ENCODE peak calls at places on chromosomes 6 and 20, in five cellular contexts. Z is IMR-90, W is H9, O is neuronal stem cell, C is H1. X is an unnamed sample.

GRCh38 chr6:137157601-137158000 is 15.8 kb downstream of the IL22RA2 start:
- DNase-seq in O (no peak), W (no peak), Z (no peak), C (no peak), X (no peak)

GRCh38 chr6:88653936-88654335 is 309.5 kb downstream of the RNGTT start:
- DNase-seq in O (no peak), C (no peak), W (no peak), Z (peak), X (no peak)

GRCh38 chr6:95321106-95321505 is 256.2 kb upstream of the MANEA start:
- DNase-seq in W (no peak), O (no peak), Z (peak), C (no peak), X (no peak)

GRCh38 chr6:150380256-150380655 is 11.4 kb downstream of the IYD start:
- DNase-seq in W (no peak), C (no peak), O (no peak), Z (no peak), X (no peak)

GRCh38 chr6:36755435-36756348 is 58.1 kb downstream of the RAB44 start:
- DNase-seq in W (no peak), Z (peak), O (no peak), C (no peak), X (peak)

GRCh38 chr6:45668705-45669104 is 291.0 kb upstream of the SUPT3H start:
- DNase-seq in O (no peak), W (no peak), Z (no peak), C (no peak), X (no peak)

GRCh38 chr6:107658920-107659879 is 164.9 kb downstream of the SCML4 start:
- DNase-seq in Z (peak), O (no peak), W (no peak), C (no peak), X (peak)

GRCh38 chr20:60486345-60486744 is 528.1 kb downstream of the CDH26 start:
- DNase-seq in W (no peak), Z (no peak), C (no peak), O (no peak), X (no peak)

GRCh38 chr6:167401525-167402194 is 76.8 kb downstream of the TTLL2 start:
- DNase-seq in Z (no peak), C (peak), W (peak), O (no peak), X (no peak)

GRCh38 chr6:21522007-21522758 is 71.4 kb upstream of the SOX4 start:
- DNase-seq in C (no peak), O (no peak), Z (no peak), W (no peak), X (no peak)

GRCh38 chr20:61762886-61763739 is 302.6 kb downstream of the TAF4 start:
- DNase-seq in C (no peak), Z (no peak), W (no peak), O (no peak), X (no peak)

GRCh38 chr6:6686748-6687601 is 98.5 kb downstream of the LY86 start:
- DNase-seq in C (peak), O (peak), W (peak), Z (no peak), X (peak)

GRCh38 chr20:46485431-46485830 is 27.9 kb downstream of the ZNF334 start:
- DNase-seq in W (no peak), Z (no peak), O (no peak), C (no peak), X (no peak)

GRCh38 chr6:65014006-65014405 is 693.0 kb downstream of the EYS start:
- DNase-seq in O (no peak), Z (no peak), C (no peak), W (no peak), X (no peak)

GRCh38 chr20:61317966-61318520 is 66.0 kb downstream of the CDH4 start:
- DNase-seq in Z (no peak), W (no peak), O (no peak), C (no peak), X (no peak)

GRCh38 chr6:99348823-99349619 is 453 bp downstream of the FAXC start:
- DNase-seq in W (peak), C (peak), O (peak), Z (peak), X (peak)
- H2BK15ac ChIP-seq in W (no peak), C (peak), O (peak), Z (no peak), X (no peak)

GRCh38 chr6:7696061-7696460 is 29.8 kb upstream of the BMP6 start:
- DNase-seq in C (no peak), W (no peak), O (no peak), Z (no peak), X (no peak)

GRCh38 chr6:7693827-7694226 is 32.1 kb upstream of the BMP6 start:
- DNase-seq in O (no peak), W (no peak), Z (no peak), C (no peak), X (no peak)

GRCh38 chr6:7691021-7691420 is 34.9 kb upstream of the BMP6 start:
- DNase-seq in C (no peak), O (no peak), W (no peak), Z (no peak), X (no peak)

GRCh38 chr6:7692453-7692784 is 33.5 kb upstream of the BMP6 start:
- DNase-seq in Z (no peak), O (no peak), W (no peak), C (no peak), X (no peak)

DNA sequence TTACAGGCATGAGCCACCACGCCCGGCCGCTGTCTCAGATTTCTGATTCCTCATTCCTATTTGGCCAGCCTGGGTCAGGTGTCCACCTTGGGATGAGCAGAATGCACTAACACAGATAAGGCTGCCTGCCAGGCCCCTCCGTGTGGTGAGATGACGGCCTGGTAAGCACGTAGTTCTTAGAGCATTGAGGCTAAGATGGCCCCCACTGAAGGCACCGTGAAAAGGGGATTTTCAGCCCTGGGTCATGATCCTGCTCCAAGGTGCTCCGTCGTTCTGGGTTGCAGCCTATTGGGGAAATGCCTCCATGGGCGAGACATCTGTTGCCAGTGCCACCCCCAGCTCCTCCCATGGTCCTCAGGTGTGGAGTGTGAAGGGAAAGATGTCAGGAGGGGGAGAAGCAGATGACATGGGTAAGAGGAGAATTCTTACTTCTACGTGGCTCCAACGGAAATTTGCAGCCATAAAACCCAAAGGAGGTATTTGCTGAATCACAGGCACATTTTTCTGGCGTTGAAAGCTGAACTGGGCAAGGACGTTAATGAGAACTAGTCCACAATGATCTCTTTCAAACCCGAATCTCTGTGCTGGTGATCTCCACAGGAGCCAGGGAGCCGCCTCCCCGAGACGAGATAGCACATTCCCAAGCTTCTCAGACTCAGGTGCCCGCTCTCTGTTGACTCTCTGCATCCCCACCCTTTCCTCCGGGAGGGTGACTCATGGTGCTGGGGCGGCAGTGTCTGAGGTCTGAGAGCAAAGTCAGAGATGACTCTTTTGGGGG is 34.0 kb upstream of the BMP6 start:
- DNase-seq in W (peak), C (no peak), Z (peak), O (no peak), X (peak)
- H2BK5ac ChIP-seq in W (no peak), C (no peak), Z (no peak), O (no peak), X (no peak)

DNA sequence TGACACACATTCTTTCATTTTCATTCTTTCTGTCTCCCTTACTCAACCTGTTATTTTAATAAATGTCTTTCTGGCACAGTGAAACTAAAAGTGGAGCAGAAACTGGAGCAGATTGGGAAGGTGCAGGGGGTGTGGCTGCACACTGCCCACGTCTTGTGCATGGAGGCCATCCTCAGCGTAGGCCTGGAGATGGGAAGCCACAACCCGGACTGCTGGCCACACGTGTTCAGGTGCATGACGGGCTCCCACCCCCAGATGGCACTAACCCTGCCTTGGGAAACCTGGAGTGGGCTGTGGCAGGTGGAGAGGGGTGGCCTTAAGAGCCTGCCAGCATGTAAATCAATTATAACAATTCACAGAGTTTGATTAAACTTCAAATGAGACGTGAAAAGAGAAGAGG is 71.4 kb upstream of the PBOV1 start:
- DNase-seq in C (no peak), Z (no peak), O (no peak), W (peak), X (no peak)
- H3K4ac ChIP-seq in C (no peak), Z (peak), O (no peak), W (no peak), X (no peak)

GRCh38 chr6:156658186-156658585 is 119.0 kb upstream of the ARID1B start:
- DNase-seq in O (no peak), C (no peak), W (no peak), Z (peak), X (no peak)
- H2BK15ac ChIP-seq in O (no peak), C (no peak), W (no peak), Z (no peak), X (no peak)

DNA sequence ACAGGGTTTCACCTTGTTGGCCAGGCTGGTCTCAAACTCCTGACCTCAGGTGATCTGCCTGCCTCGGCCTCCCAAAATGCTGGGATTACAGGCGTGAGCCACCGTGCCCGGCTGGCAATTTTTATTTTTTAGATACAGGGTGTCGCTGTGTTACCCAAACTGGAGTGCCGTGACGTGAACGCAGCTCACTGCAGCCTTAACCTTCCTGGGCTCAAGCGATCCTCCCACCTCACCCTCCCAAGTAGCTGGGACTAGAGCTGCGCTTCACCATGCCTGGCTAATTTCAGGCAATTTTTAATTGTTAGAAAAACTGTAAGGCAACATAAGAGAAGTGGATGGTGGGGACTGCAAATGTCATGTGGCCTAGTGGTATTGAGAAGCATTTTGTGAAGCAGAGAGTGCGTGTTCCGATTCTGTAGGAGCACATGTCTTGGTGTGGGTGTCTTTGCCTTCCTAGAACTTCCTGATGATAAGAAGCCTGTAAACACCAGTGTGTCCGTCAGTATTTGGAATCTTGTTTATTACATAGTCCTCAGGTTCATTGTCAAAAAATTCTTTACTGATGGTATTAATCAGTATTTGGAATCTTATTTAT is 18.0 kb downstream of the JARID2 start:
- DNase-seq in W (no peak), O (no peak), C (no peak), Z (no peak), X (no peak)
- H2BK5ac ChIP-seq in W (no peak), O (no peak), C (no peak), Z (no peak), X (no peak)

DNA sequence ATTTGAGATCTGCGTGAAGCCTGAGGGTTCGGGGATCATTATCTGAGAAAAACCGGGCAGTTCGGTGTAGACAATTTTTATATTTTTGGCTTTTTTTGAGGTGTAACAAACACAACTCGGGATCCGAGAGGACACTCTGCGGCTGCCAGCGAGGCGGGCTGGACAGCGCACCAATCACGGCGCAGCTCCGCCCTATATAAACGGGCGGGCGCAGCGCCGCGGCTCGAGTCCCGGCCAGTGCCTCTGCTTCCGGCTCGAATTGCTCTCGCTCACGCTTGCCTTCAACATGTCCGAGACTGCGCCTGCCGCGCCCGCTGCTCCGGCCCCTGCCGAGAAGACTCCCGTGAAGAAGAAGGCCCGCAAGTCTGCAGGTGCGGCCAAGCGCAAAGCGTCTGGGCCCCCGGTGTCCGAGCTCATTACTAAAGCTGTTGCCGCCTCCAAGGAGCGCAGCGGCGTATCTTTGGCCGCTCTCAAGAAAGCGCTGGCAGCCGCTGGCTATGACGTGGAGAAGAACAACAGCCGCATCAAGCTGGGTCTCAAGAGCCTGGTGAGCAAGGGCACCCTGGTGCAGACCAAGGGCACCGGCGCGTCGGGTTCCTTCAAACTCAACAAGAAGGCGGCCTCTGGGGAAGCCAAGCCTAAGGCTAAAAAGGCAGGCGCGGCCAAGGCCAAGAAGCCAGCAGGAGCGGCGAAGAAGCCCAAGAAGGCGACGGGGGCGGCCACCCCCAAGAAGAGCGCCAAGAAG is 69.0 kb downstream of the HFE start:
- DNase-seq in O (peak), Z (peak), C (peak), W (peak), X (peak)
- H3K4ac ChIP-seq in O (no peak), Z (peak), C (no peak), W (peak), X (peak)

DNA sequence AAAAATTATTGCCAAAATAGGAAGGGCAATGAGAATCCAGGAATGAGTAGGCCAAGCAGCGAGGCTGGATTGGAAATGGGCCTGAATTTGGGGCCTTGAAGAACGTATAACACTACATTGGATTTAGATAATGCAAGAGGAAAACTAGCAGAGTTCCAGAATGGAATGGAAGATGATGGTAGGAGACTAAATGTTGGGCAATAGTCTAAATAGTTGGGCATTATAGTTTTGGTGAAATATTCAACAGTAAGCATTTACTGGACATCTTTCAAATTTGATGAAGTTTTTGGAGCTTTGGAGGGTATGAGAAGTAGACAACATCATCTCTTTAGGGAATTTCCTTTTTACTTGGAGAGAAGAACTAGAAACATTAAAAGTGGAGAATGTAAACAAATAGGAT is 3.4 kb upstream of the JARID2 start:
- DNase-seq in W (no peak), C (no peak), Z (no peak), O (no peak), X (no peak)
- H2BK15ac ChIP-seq in W (no peak), C (no peak), Z (no peak), O (no peak), X (no peak)

DNA sequence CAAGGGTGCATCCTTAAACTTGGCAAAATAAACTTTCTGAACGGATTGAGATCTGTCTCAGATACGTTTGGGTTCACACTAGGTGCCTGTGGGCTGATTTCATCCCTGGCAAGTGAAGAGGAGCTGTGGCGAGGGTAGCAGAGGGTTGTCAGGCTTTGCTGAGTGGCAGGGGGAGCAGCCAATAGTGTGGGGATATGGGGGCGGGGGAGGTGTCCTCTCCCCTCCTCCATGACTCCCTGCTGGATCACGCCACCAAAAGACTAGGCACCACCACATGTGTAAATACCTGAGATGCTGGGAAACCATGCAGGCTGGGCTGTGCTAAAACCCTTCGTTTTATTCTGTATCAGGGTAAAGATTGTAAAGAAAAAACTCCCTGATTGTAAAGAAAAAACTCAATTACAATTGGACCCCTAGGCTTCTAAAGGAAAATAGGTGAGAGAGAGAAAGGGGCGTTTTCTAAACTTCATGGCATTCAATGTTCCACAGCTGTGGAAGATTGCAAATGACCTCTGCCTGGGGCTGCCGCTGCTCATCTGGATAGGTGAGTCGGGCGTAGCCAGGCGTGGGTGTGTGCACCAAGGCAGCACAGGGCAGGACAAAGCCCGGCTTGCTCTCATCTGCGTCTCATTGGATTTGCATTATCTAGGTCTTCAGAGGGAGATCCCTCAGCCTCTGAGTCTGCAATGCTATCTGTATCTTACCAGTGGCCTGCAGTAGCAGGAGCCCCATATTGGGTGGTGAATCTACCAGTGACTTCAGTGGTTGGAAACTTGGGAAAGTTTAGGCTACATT is 26.9 kb upstream of the ADTRP start:
- DNase-seq in C (peak), Z (no peak), O (no peak), W (peak), X (no peak)
- H2BK5ac ChIP-seq in C (no peak), Z (no peak), O (no peak), W (no peak), X (no peak)

DNA sequence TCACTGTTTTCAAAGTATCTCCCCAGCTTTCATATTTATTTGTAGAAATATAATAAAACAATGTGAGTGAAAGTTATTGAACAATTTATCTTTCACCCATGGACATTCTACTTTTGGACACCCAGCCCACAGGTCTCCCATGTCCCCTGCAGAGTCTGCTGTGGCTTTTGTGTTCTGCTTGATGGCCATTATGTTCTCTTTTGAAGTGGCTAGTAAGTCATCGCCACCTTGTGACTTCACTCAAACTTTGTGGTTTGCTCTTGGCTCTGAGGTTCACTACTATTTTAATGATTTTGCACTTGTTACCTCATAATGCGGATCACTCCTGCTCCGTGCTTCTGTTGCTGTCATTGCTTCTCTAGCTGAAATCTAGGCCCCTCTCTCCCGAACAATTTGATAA is 10.2 kb upstream of the DEFB113 start:
- DNase-seq in W (no peak), C (no peak), Z (no peak), O (no peak), X (no peak)
- H3K4ac ChIP-seq in W (no peak), C (no peak), Z (no peak), O (no peak), X (no peak)

DNA sequence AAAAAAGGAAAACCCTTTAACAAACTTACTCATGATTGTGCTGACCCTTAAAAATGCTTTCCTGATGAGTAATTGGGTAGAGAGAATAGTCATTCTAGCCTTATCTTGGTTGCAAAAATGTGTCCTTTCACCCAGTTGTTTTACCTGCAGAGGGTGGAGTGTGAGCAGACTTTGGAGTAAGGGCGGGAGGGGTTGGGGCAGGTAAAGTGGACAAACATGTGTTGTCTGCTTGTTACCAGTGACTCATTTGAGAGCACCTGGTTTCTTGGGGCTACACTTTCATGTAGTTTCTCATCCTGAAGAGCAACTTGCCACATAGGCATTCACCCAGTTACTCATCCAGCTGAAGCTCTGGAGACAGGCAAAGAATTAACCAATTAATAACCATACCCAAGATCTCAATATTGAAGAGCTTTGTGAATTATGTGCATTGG is 121.1 kb downstream of the TNFRSF21 start:
- DNase-seq in W (no peak), Z (peak), C (no peak), O (no peak), X (peak)
- H2BK15ac ChIP-seq in W (no peak), Z (peak), C (no peak), O (no peak), X (no peak)